ENCODE peak calls at places on chromosomes 6 and 20, in ten cellular contexts. D, O, W, T, U, X, M, E, H and Y are unnamed samples.

GRCh38 chr6:52598123-52598823 is 21.4 kb upstream of the TRAM2 start:
- DNase-seq in X (peak), E (peak), U (peak), T (peak), H (peak), O (peak), W (peak), D (no peak), M (peak), Y (peak)

GRCh38 chr6:148146717-148147116 is 195.9 kb upstream of the SASH1 start:
- DNase-seq in D (no peak), M (no peak), W (no peak), H (no peak), X (no peak), U (no peak), O (peak), E (no peak), T (peak), Y (peak)

GRCh38 chr6:133613231-133613630 is 275.7 kb upstream of the TCF21 start:
- DNase-seq in E (no peak), T (no peak), D (no peak), X (no peak), M (no peak), H (no peak), W (no peak), U (no peak), O (no peak), Y (no peak)

GRCh38 chr6:119445666-119446622 is 96.4 kb upstream of the MAN1A1 start:
- DNase-seq in T (peak), D (no peak), W (no peak), U (no peak), H (no peak), O (peak), E (peak), X (no peak), M (no peak), Y (no peak)

GRCh38 chr6:104326173-104327001 is 533.3 kb downstream of the HACE1 start:
- DNase-seq in W (no peak), H (no peak), X (no peak), E (no peak), U (no peak), M (peak), O (no peak), D (no peak), T (peak), Y (no peak)

GRCh38 chr20:47672166-47672565 is 113.1 kb downstream of the SULF2 start:
- DNase-seq in O (no peak), E (no peak), H (no peak), W (no peak), U (no peak), T (no peak), D (no peak), M (no peak), X (no peak), Y (no peak)

GRCh38 chr6:52359403-52359802 is 2.5 kb upstream of the PAQR8 start:
- DNase-seq in X (no peak), M (no peak), D (no peak), O (no peak), H (no peak), U (no peak), W (no peak), T (no peak), E (no peak), Y (no peak)

GRCh38 chr20:2451939-2452732 is 18.5 kb downstream of the SNRPB start:
- DNase-seq in U (no peak), T (peak), X (peak), D (peak), E (peak), O (peak), H (peak), M (peak), W (peak), Y (peak)

GRCh38 chr6:136775548-136775947 is 16.7 kb downstream of the MAP3K5 start:
- DNase-seq in T (no peak), D (no peak), O (no peak), M (no peak), E (no peak), U (no peak), H (no peak), W (no peak), X (no peak), Y (no peak)

GRCh38 chr6:92496527-92496926 is 922.8 kb downstream of the EPHA7 start:
- DNase-seq in D (no peak), O (no peak), H (no peak), T (no peak), M (no peak), U (no peak), E (no peak), W (no peak), X (no peak), Y (no peak)

GRCh38 chr20:10635476-10636208 is 38.2 kb downstream of the JAG1 start:
- DNase-seq in M (no peak), T (peak), D (no peak), U (no peak), W (no peak), O (no peak), E (no peak), H (no peak), X (no peak), Y (no peak)

GRCh38 chr6:24313133-24313476 is 44.8 kb downstream of the DCDC2 start:
- DNase-seq in H (no peak), U (no peak), O (no peak), W (no peak), E (no peak), D (no peak), X (no peak), T (no peak), M (no peak), Y (no peak)

GRCh38 chr6:112396221-112396620 is 49.1 kb downstream of the RFPL4B start:
- DNase-seq in O (no peak), D (peak), M (no peak), W (no peak), T (peak), E (no peak), H (no peak), X (no peak), U (no peak), Y (no peak)

GRCh38 chr6:161736796-161737292 is 463.0 kb upstream of the AGPAT4 start:
- DNase-seq in X (no peak), W (no peak), D (no peak), U (no peak), E (no peak), H (no peak), O (no peak), T (no peak), M (no peak), Y (no peak)

GRCh38 chr6:149128489-149129145 is 188.9 kb upstream of the TAB2 start:
- DNase-seq in H (no peak), T (no peak), D (no peak), M (no peak), O (no peak), X (no peak), W (no peak), E (peak), U (no peak), Y (peak)

GRCh38 chr6:3068329-3069223 is at the start of gene RIPK1:
- DNase-seq in O (peak), H (peak), D (peak), E (peak), X (peak), M (peak), W (peak), U (peak), T (peak), Y (peak)

GRCh38 chr6:36389353-36389752 is 1.9 kb upstream of the ETV7 start:
- DNase-seq in E (no peak), O (no peak), U (no peak), D (no peak), X (peak), H (no peak), M (no peak), T (no peak), W (no peak), Y (no peak)

GRCh38 chr6:170036916-170037315 is 254.0 kb downstream of the DLL1 start:
- DNase-seq in W (no peak), T (no peak), U (peak), D (no peak), E (no peak), H (no peak), X (peak), O (no peak), M (no peak), Y (no peak)

GRCh38 chr6:5004373-5005037 is 668 bp upstream of the RPP40 start:
- DNase-seq in D (no peak), H (no peak), U (no peak), O (no peak), W (no peak), T (no peak), X (no peak), M (no peak), E (no peak), Y (no peak)

GRCh38 chr20:3227511-3227910 is 11.5 kb downstream of the SLC4A11 start:
- DNase-seq in H (no peak), U (no peak), O (peak), X (no peak), D (no peak), T (peak), W (no peak), E (no peak), M (no peak), Y (no peak)

GRCh38 chr6:108518714-108519576 is 41.8 kb upstream of the FOXO3 start:
- DNase-seq in M (no peak), D (no peak), H (no peak), O (no peak), E (no peak), T (peak), U (no peak), W (no peak), X (no peak), Y (peak)

GRCh38 chr6:132190815-132191175 is 210.5 kb downstream of the MOXD1 start:
- DNase-seq in O (no peak), H (no peak), M (no peak), U (no peak), W (no peak), D (no peak), E (no peak), X (no peak), T (no peak), Y (no peak)

GRCh38 chr6:110653381-110653780 is 161.9 kb downstream of the CDK19 start:
- DNase-seq in O (no peak), H (no peak), U (no peak), X (no peak), W (no peak), M (no peak), E (no peak), D (no peak), T (no peak), Y (no peak)

GRCh38 chr20:19341348-19342053 is 129.1 kb downstream of the SLC24A3 start:
- DNase-seq in W (no peak), T (no peak), D (peak), M (no peak), O (no peak), E (no peak), X (no peak), U (no peak), H (no peak), Y (no peak)

GRCh38 chr20:41124451-41125094 is 12.8 kb upstream of the PLCG1 start:
- DNase-seq in H (peak), M (no peak), T (no peak), U (no peak), D (no peak), W (no peak), E (no peak), X (no peak), O (no peak), Y (no peak)

GRCh38 chr6:33375143-33375649 is 16.4 kb upstream of the KIFC1 start:
- DNase-seq in M (peak), D (peak), H (peak), W (no peak), T (peak), E (no peak), U (peak), O (no peak), X (peak), Y (no peak)

GRCh38 chr6:4402477-4402976 is 267.2 kb upstream of the ECI2 start:
- DNase-seq in T (peak), X (no peak), E (no peak), M (no peak), W (no peak), H (peak), O (peak), D (no peak), U (no peak), Y (no peak)

GRCh38 chr6:70834520-70834919 is 122.3 kb downstream of the B3GAT2 start:
- DNase-seq in D (no peak), X (no peak), M (no peak), H (no peak), E (no peak), W (no peak), O (no peak), T (peak), U (no peak), Y (no peak)

GRCh38 chr20:11001767-11002540 is 328.2 kb upstream of the JAG1 start:
- DNase-seq in D (peak), U (no peak), W (no peak), E (no peak), M (no peak), T (peak), H (no peak), X (no peak), O (peak), Y (no peak)

GRCh38 chr20:31719644-31720485 is 2.8 kb downstream of the BCL2L1 start:
- DNase-seq in O (peak), H (no peak), D (peak), T (peak), M (no peak), E (peak), U (no peak), W (no peak), X (no peak), Y (no peak)

GRCh38 chr6:43657221-43657802 is 12.5 kb downstream of the RSPH9 start:
- DNase-seq in O (no peak), E (no peak), X (no peak), M (no peak), W (no peak), T (no peak), U (no peak), D (no peak), H (no peak), Y (no peak)

GRCh38 chr6:160523223-160523622 is 140.9 kb downstream of the LPA start:
- DNase-seq in W (no peak), H (no peak), X (no peak), D (no peak), M (no peak), T (no peak), U (no peak), E (no peak), O (no peak), Y (peak)

GRCh38 chr6:116369540-116370327 is 1.0 kb upstream of the DSE start:
- DNase-seq in H (no peak), D (no peak), X (no peak), U (no peak), E (no peak), W (peak), O (no peak), M (no peak), T (peak), Y (peak)

GRCh38 chr20:16518068-16518783 is 55.0 kb downstream of the KIF16B start:
- DNase-seq in D (peak), O (peak), E (peak), W (no peak), U (no peak), T (peak), X (no peak), H (peak), M (peak), Y (peak)

GRCh38 chr6:15260099-15260821 is 14.4 kb downstream of the JARID2 start:
- DNase-seq in W (no peak), D (no peak), E (no peak), M (no peak), U (no peak), X (no peak), O (no peak), H (no peak), T (no peak), Y (no peak)

GRCh38 chr6:158627168-158627939 is 17.2 kb downstream of the DYNLT1 start:
- DNase-seq in U (peak), T (no peak), M (no peak), E (no peak), D (no peak), O (no peak), H (no peak), X (no peak), W (no peak), Y (no peak)

GRCh38 chr6:38261626-38262025 is 378.1 kb downstream of the BTBD9 start:
- DNase-seq in H (no peak), M (no peak), E (no peak), W (no peak), U (no peak), D (no peak), X (no peak), O (no peak), T (no peak), Y (no peak)

GRCh38 chr6:167683028-167683862 is 143.5 kb upstream of the AFDN start:
- DNase-seq in W (no peak), U (no peak), D (no peak), T (peak), H (peak), M (peak), E (no peak), X (peak), O (peak), Y (no peak)

GRCh38 chr6:125899726-125900182 is 56.8 kb upstream of the HINT3 start:
- DNase-seq in T (no peak), M (no peak), H (no peak), W (no peak), O (no peak), X (no peak), E (no peak), D (no peak), U (no peak), Y (no peak)

GRCh38 chr20:58839474-58839874 is 11.2 kb downstream of the GNAS-AS1 start:
- DNase-seq in M (no peak), D (peak), H (no peak), O (peak), T (no peak), W (no peak), E (peak), X (no peak), U (no peak), Y (peak)
- TF ChIP-seq CTCF in M (peak), D (peak), H (no peak), O (peak), T (peak), W (peak), E (peak), X (no peak), U (no peak), Y (peak)

GRCh38 chr6:63351995-63352586 is 32.3 kb upstream of the LGSN start:
- DNase-seq in U (no peak), D (peak), H (no peak), X (no peak), O (peak), M (no peak), T (peak), E (no peak), W (no peak), Y (no peak)
- TF ChIP-seq CTCF in U (no peak), D (peak), H (no peak), X (no peak), O (peak), M (peak), T (peak), E (no peak), W (peak), Y (no peak)

GRCh38 chr20:57608516-57608915 is 11.7 kb downstream of the ZBP1 start:
- DNase-seq in T (no peak), U (no peak), O (no peak), W (no peak), M (no peak), X (peak), E (no peak), D (no peak), H (no peak), Y (no peak)

GRCh38 chr20:57609086-57609841 is 11.0 kb downstream of the ZBP1 start:
- DNase-seq in M (no peak), X (peak), U (no peak), H (no peak), W (no peak), T (no peak), O (no peak), E (no peak), D (no peak), Y (no peak)

GRCh38 chr20:57610261-57610952 is 9.8 kb downstream of the ZBP1 start:
- DNase-seq in M (no peak), H (no peak), U (no peak), W (no peak), E (no peak), X (no peak), O (no peak), T (no peak), D (no peak), Y (no peak)

GRCh38 chr20:57611605-57612311 is 8.5 kb downstream of the ZBP1 start:
- DNase-seq in H (no peak), W (no peak), X (no peak), D (no peak), M (peak), O (no peak), U (no peak), T (no peak), E (no peak), Y (no peak)

GRCh38 chr20:57609842-57610167 is 10.4 kb downstream of the ZBP1 start:
- DNase-seq in M (no peak), T (no peak), U (no peak), H (no peak), W (no peak), D (no peak), X (no peak), E (no peak), O (no peak), Y (no peak)
- TF ChIP-seq CTCF in M (no peak), T (no peak), U (no peak), H (no peak), W (peak), D (no peak), X (no peak), E (no peak), O (no peak), Y (peak)

GRCh38 chr6:40780626-40781025 is 193.5 kb upstream of the LRFN2 start:
- DNase-seq in X (no peak), D (no peak), E (no peak), M (no peak), O (no peak), H (no peak), T (no peak), W (no peak), U (no peak), Y (no peak)
- TF ChIP-seq CTCF in X (no peak), D (no peak), E (no peak), M (no peak), O (no peak), H (no peak), T (no peak), W (no peak), U (no peak), Y (no peak)

GRCh38 chr20:63864545-63864977 is 509 bp upstream of the TPD52L2 start:
- DNase-seq in H (no peak), D (no peak), M (no peak), W (no peak), E (no peak), T (no peak), U (no peak), X (no peak), O (no peak), Y (no peak)
- TF ChIP-seq CTCF in H (no peak), D (no peak), M (no peak), W (peak), E (no peak), T (no peak), U (no peak), X (no peak), O (peak), Y (peak)

DNA sequence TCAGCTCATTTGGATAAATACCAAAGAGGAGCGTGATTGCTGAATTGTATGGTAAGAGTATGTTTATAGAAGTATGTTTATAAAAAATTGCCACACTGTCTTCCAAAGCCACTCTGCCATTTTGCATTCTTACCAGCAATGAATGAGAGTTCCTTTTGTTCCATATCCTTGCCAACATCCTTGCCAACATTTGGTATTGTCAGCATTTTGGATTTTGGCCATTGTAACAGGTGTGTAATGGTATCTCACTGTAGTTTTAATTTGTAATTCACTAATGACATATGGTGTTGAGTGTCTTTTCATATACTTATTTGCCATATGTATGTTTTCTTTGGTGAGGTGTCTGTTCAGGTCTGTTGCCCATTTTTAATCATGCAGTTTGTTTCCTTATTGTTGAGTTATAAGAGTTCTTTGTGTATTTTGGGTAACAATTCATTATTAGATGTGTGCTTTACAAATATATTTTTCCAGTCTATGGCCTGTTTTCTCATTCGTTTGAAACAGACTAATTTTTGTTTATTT is 520.2 kb upstream of the SOX4 start:
- DNase-seq in U (no peak), H (no peak), E (no peak), T (no peak), D (no peak), O (no peak), X (no peak), W (no peak), M (no peak), Y (no peak)
- TF ChIP-seq CTCF in U (no peak), H (no peak), E (no peak), T (no peak), D (no peak), O (no peak), X (no peak), W (no peak), M (no peak), Y (no peak)

GRCh38 chr20:51801220-51801991 is 915 bp downstream of the SALL4 start:
- DNase-seq in D (no peak), E (no peak), O (no peak), X (no peak), H (no peak), W (no peak), T (no peak), M (no peak), U (no peak), Y (peak)
- TF ChIP-seq CTCF in D (no peak), E (no peak), O (peak), X (no peak), H (no peak), W (no peak), T (no peak), M (peak), U (no peak), Y (no peak)